ENCODE peak calls at places on chromosomes 6 and 20, in four cellular contexts. Z, J, F and X are unnamed samples.

GRCh38 chr20:62549499-62550086 is 73.8 kb upstream of the GATA5 start:
- DNase-seq in Z (no peak), J (no peak), F (no peak), X (no peak)

GRCh38 chr6:54624779-54625178 is 221.8 kb upstream of the FAM83B start:
- DNase-seq in Z (no peak), J (peak; percentile 9), F (no peak), X (no peak)

GRCh38 chr6:89301586-89302194 is 13.4 kb downstream of the GABRR2 start:
- DNase-seq in Z (no peak), J (no peak), F (no peak), X (no peak)

GRCh38 chr6:14767176-14767575 is 478.7 kb upstream of the JARID2 start:
- DNase-seq in Z (no peak), J (no peak), F (no peak), X (no peak)

GRCh38 chr6:153167026-153167891 is 36.2 kb upstream of the RGS17 start:
- DNase-seq in Z (no peak), J (peak; percentile 85), F (peak; percentile 66), X (no peak)

GRCh38 chr6:88378639-88379038 is 212.5 kb upstream of the CNR1 start:
- DNase-seq in Z (no peak), J (no peak), F (no peak), X (no peak)

GRCh38 chr6:24743944-24744335 is 25.0 kb upstream of the C6orf62 start:
- DNase-seq in Z (no peak), J (no peak), F (no peak), X (no peak)

GRCh38 chr6:14871196-14871595 is 374.7 kb upstream of the JARID2 start:
- DNase-seq in Z (no peak), J (no peak), F (no peak), X (no peak)

GRCh38 chr6:15620616-15621015 is 42.2 kb downstream of the DTNBP1 start:
- DNase-seq in Z (no peak), J (no peak), F (no peak), X (no peak)

GRCh38 chr6:83459663-83460062 is 28.8 kb upstream of the ME1 start:
- DNase-seq in Z (no peak), J (no peak), F (no peak), X (no peak)

GRCh38 chr6:17705778-17706579 is 746 bp downstream of the NUP153 start:
- DNase-seq in Z (peak; percentile 51), J (peak; percentile 61), F (no peak), X (peak; percentile 48)
- TF ChIP-seq CTCF in Z (no peak), J (no peak), F (peak; percentile 16), X (peak; percentile 25)

GRCh38 chr6:50816115-50816675 is 2.5 kb upstream of the TFAP2B start:
- DNase-seq in Z (peak; percentile 73), J (peak; percentile 78), F (no peak), X (peak; percentile 82)
- TF ChIP-seq CTCF in Z (peak; percentile 81), J (peak; percentile 80), F (peak; percentile 86), X (peak; percentile 91)

GRCh38 chr6:2693191-2693590 is 57.5 kb downstream of the MYLK4 start:
- DNase-seq in Z (no peak), J (no peak), F (no peak), X (no peak)

GRCh38 chr6:2695464-2696095 is 55.1 kb downstream of the MYLK4 start:
- DNase-seq in Z (no peak), J (peak; percentile 76), F (no peak), X (no peak)

GRCh38 chr6:2697291-2697690 is 53.4 kb downstream of the MYLK4 start:
- DNase-seq in Z (no peak), J (no peak), F (no peak), X (no peak)
- TF ChIP-seq CTCF in Z (no peak), J (no peak), F (no peak), X (no peak)

GRCh38 chr6:130223508-130223907 is 757 bp upstream of the SAMD3 start:
- DNase-seq in Z (no peak), J (no peak), F (no peak), X (no peak)
- TF ChIP-seq CTCF in Z (no peak), J (no peak), F (no peak), X (no peak)